ENCODE peak calls at places on chromosome 13, in ten cellular contexts. J is adrenal gland; B is ACHN; H is transverse colon; X is stimulated activated CD4-positive, alpha-beta T cell treated with anti-CD3 and anti-CD28 coated beads, Interleukin-1b, Interleukin-23, amount 100 ng/mL, for 48 hours; P is stimulated activated CD8-positive, alpha-beta memory T cell treated with anti-CD3 and anti-CD28 coated beads, Interleukin-15, amount 100 ng/mL, for 1 hour; Y is HepG2; L is T follicular helper cell; V is T-cell; Z is mucosa of descending colon. T is an unnamed sample.

GRCh38 chr13:41546372-41547252 is 89.3 kb downstream of the RGCC start:
- DNase-seq in J (no peak), B (peak), H (no peak), X (peak), P (no peak), Y (peak), L (no peak), V (no peak), Z (no peak), T (peak)

GRCh38 chr13:27482996-27483395 is 32.6 kb upstream of the MTIF3 start:
- DNase-seq in J (peak), B (no peak), H (peak), X (no peak), P (no peak), Y (no peak), L (no peak), V (no peak), Z (peak), T (no peak)

GRCh38 chr13:40340368-40341085 is 325.9 kb downstream of the FOXO1 start:
- DNase-seq in J (no peak), B (no peak), H (no peak), X (no peak), P (no peak), Y (no peak), L (no peak), V (no peak), Z (no peak), T (peak)

GRCh38 chr13:76828316-76828741 is 57.9 kb downstream of the KCTD12 start:
- DNase-seq in J (no peak), B (no peak), H (no peak), X (no peak), P (no peak), Y (no peak), L (no peak), V (no peak), Z (no peak), T (no peak)

GRCh38 chr13:31739226-31739625 is at the start of gene RXFP2:
- DNase-seq in J (no peak), B (no peak), H (no peak), X (no peak), P (no peak), Y (no peak), L (no peak), V (no peak), Z (no peak), T (no peak)

GRCh38 chr13:22024381-22024994 is 353.6 kb downstream of the FGF9 start:
- DNase-seq in J (no peak), B (no peak), H (no peak), X (no peak), P (no peak), Y (no peak), L (no peak), V (no peak), Z (no peak), T (no peak)

GRCh38 chr13:100235311-100235901 is 146.5 kb downstream of the PCCA start:
- DNase-seq in J (no peak), B (peak), H (no peak), X (no peak), P (no peak), Y (peak), L (no peak), V (no peak), Z (peak), T (peak)

GRCh38 chr13:28597641-28598040 is 61.3 kb upstream of the POMP start:
- DNase-seq in J (no peak), B (no peak), H (no peak), X (no peak), P (no peak), Y (no peak), L (no peak), V (no peak), Z (no peak), T (peak)

GRCh38 chr13:60976367-60976766 is 439.3 kb downstream of the PCDH20 start:
- DNase-seq in J (no peak), B (no peak), H (no peak), X (no peak), P (no peak), Y (no peak), L (no peak), V (no peak), Z (no peak), T (no peak)

GRCh38 chr13:99953138-99953755 is 18.3 kb downstream of the ZIC5 start:
- DNase-seq in J (no peak), B (no peak), H (no peak), X (no peak), P (no peak), Y (no peak), L (no peak), V (no peak), Z (no peak), T (no peak)

GRCh38 chr13:40676007-40676406 is 9.6 kb upstream of the FOXO1 start:
- DNase-seq in J (no peak), B (no peak), H (no peak), X (no peak), P (no peak), Y (no peak), L (no peak), V (no peak), Z (no peak), T (no peak)

GRCh38 chr13:41942462-41943094 is 18.3 kb downstream of the VWA8 start:
- DNase-seq in J (no peak), B (peak), H (no peak), X (no peak), P (no peak), Y (no peak), L (no peak), V (no peak), Z (no peak), T (peak)

GRCh38 chr13:107901230-107901629 is 314.1 kb downstream of the LIG4 start:
- DNase-seq in J (no peak), B (no peak), H (no peak), X (no peak), P (no peak), Y (no peak), L (no peak), V (no peak), Z (no peak), T (no peak)

GRCh38 chr13:74243637-74244526 is 109.7 kb upstream of the KLF12 start:
- DNase-seq in J (no peak), B (no peak), H (no peak), X (no peak), P (no peak), Y (no peak), L (no peak), V (no peak), Z (no peak), T (peak)

GRCh38 chr13:85108356-85108755 is 690.9 kb downstream of the SLITRK6 start:
- DNase-seq in J (no peak), B (no peak), H (no peak), X (no peak), P (no peak), Y (no peak), L (no peak), V (no peak), Z (no peak), T (no peak)

GRCh38 chr13:39777527-39778061 is 122.1 kb downstream of the COG6 start:
- DNase-seq in J (no peak), B (peak), H (no peak), X (peak), P (no peak), Y (no peak), L (no peak), V (peak), Z (peak), T (peak)

GRCh38 chr13:51950722-51951121 is 60.5 kb downstream of the ATP7B start:
- DNase-seq in J (no peak), B (no peak), H (no peak), X (peak), P (no peak), Y (no peak), L (no peak), V (no peak), Z (no peak), T (peak)

GRCh38 chr13:98915563-98916348 is 62.1 kb downstream of the DOCK9 start:
- DNase-seq in J (no peak), B (no peak), H (no peak), X (no peak), P (no peak), Y (no peak), L (no peak), V (no peak), Z (no peak), T (no peak)

GRCh38 chr13:51895906-51896888 is 34.4 kb downstream of the CCDC70 start:
- DNase-seq in J (peak), B (peak), H (peak), X (peak), P (no peak), Y (peak), L (peak), V (peak), Z (peak), T (peak)

GRCh38 chr13:82571653-82572052 is 1310.6 kb downstream of the SLITRK1 start:
- DNase-seq in J (no peak), B (no peak), H (no peak), X (no peak), P (no peak), Y (no peak), L (no peak), V (no peak), Z (no peak), T (no peak)

GRCh38 chr13:92767468-92767867 is 459.1 kb upstream of the GPC6 start:
- DNase-seq in J (no peak), B (no peak), H (no peak), X (no peak), P (no peak), Y (no peak), L (no peak), V (no peak), Z (no peak), T (no peak)

GRCh38 chr13:19056355-19056880 is 125.2 kb downstream of the TUBA3C start:
- DNase-seq in J (no peak), B (no peak), H (no peak), X (no peak), P (no peak), Y (no peak), L (no peak), V (no peak), Z (no peak), T (no peak)